ENCODE peak calls at places on chromosomes 4 and X, in four cellular contexts. X, P, R and E are unnamed samples.

GRCh38 chr4:87092389-87093141 is 127.9 kb downstream of the KLHL8 start:
- DNase-seq in X (no peak), P (no peak), R (peak), E (no peak)

GRCh38 chrX:38206036-38206435 is 14.6 kb downstream of the SRPX start:
- DNase-seq in X (no peak), P (no peak), R (peak), E (no peak)

GRCh38 chr4:67725132-67725531 is 24.2 kb upstream of the UBA6 start:
- DNase-seq in X (no peak), P (no peak), R (peak), E (no peak)

GRCh38 chrX:10841579-10841978 is 221.2 kb upstream of the MID1 start:
- DNase-seq in X (no peak), P (no peak), R (no peak), E (no peak)

GRCh38 chrX:65783746-65784145 is 116.3 kb downstream of the MSN start:
- DNase-seq in X (no peak), P (no peak), R (no peak), E (no peak)

GRCh38 chrX:150094375-150094774 is 156.1 kb upstream of the EOLA2 start:
- DNase-seq in X (no peak), P (no peak), R (no peak), E (no peak)

GRCh38 chr4:184000457-184001395 is 95.6 kb downstream of the STOX2 start:
- DNase-seq in X (no peak), P (no peak), R (no peak), E (no peak)

GRCh38 chr4:152266831-152267480 is 268.9 kb downstream of the FBXW7 start:
- DNase-seq in X (no peak), P (no peak), R (no peak), E (no peak)

GRCh38 chrX:57453901-57454300 is 137.9 kb upstream of the ZXDB start:
- DNase-seq in X (no peak), P (no peak), R (no peak), E (no peak)

GRCh38 chrX:123086768-123087167 is 97.3 kb upstream of the GRIA3 start:
- DNase-seq in X (no peak), P (no peak), R (no peak), E (no peak)

GRCh38 chr4:185792384-185793146 is 19.4 kb downstream of the SORBS2 start:
- DNase-seq in X (no peak), P (no peak), R (peak), E (no peak)

GRCh38 chrX:71236858-71237257 is 13.8 kb downstream of the GJB1 start:
- DNase-seq in X (no peak), P (no peak), R (no peak), E (no peak)

GRCh38 chrX:49876750-49877149 is 2.5 kb upstream of the USP27X start:
- DNase-seq in X (no peak), P (no peak), R (peak), E (no peak)

GRCh38 chrX:154374361-154375155 is at the start of gene FLNA:
- DNase-seq in X (no peak), P (no peak), R (peak), E (peak)

GRCh38 chrX:138756234-138756633 is 44.7 kb upstream of the FGF13 start:
- DNase-seq in X (no peak), P (no peak), R (peak), E (no peak)

GRCh38 chrX:110066488-110067225 is 63.7 kb downstream of the TMEM164 start:
- DNase-seq in X (no peak), P (no peak), R (no peak), E (no peak)

GRCh38 chr4:131091896-131092295 is 1995.9 kb downstream of the C4orf33 start:
- DNase-seq in X (no peak), P (no peak), R (peak), E (no peak)

GRCh38 chr4:41611881-41612871 is 74.2 kb downstream of the LIMCH1 start:
- DNase-seq in X (no peak), P (no peak), R (peak), E (no peak)

GRCh38 chr4:170667814-170668213 is 578.1 kb upstream of the AADAT start:
- DNase-seq in X (no peak), P (no peak), R (no peak), E (no peak)

GRCh38 chr4:102620697-102621497 is 119.7 kb downstream of the NFKB1 start:
- DNase-seq in X (no peak), P (no peak), R (peak), E (no peak)

GRCh38 chr4:29900336-29900735 is 819.8 kb upstream of the PCDH7 start:
- DNase-seq in X (no peak), P (no peak), R (no peak), E (no peak)

GRCh38 chr4:168200685-168201084 is 108.3 kb downstream of the ANXA10 start:
- DNase-seq in X (no peak), P (no peak), R (peak), E (no peak)

GRCh38 chr4:159487284-159487747 is 384.4 kb downstream of the RAPGEF2 start:
- DNase-seq in X (no peak), P (no peak), R (peak), E (no peak)

GRCh38 chrX:49071877-49072711 is 1.7 kb downstream of the PRAF2 start:
- DNase-seq in X (no peak), P (no peak), R (peak), E (no peak)

GRCh38 chrX:139973290-139973689 is 8.0 kb upstream of the CXorf66 start:
- DNase-seq in X (no peak), P (no peak), R (no peak), E (no peak)

GRCh38 chr4:75025432-75025831 is 92.5 kb downstream of the PARM1 start:
- DNase-seq in X (no peak), P (no peak), R (no peak), E (no peak)

GRCh38 chr4:185774815-185775684 is 36.9 kb downstream of the SORBS2 start:
- DNase-seq in X (no peak), P (no peak), R (peak), E (no peak)

GRCh38 chr4:119939066-119939995 is 127.3 kb downstream of the MAD2L1 start:
- DNase-seq in X (no peak), P (no peak), R (peak), E (no peak)

GRCh38 chrX:20571611-20572010 is 304.9 kb upstream of the RPS6KA3 start:
- DNase-seq in X (no peak), P (no peak), R (peak), E (no peak)

GRCh38 chr4:40283968-40284367 is 51.2 kb upstream of the CHRNA9 start:
- DNase-seq in X (no peak), P (peak), R (peak), E (no peak)

GRCh38 chr4:33381806-33382205 is 2661.6 kb downstream of the PCDH7 start:
- DNase-seq in X (no peak), P (no peak), R (no peak), E (no peak)

GRCh38 chr4:83561381-83561780 is 25.5 kb downstream of the GPAT3 start:
- DNase-seq in X (no peak), P (no peak), R (peak), E (no peak)

GRCh38 chr4:123198706-123199105 is 197.9 kb upstream of the SPRY1 start:
- DNase-seq in X (no peak), P (no peak), R (peak), E (no peak)

GRCh38 chr4:159384619-159385018 is 281.7 kb downstream of the RAPGEF2 start:
- DNase-seq in X (no peak), P (no peak), R (no peak), E (no peak)

GRCh38 chrX:37627602-37628001 is 56.1 kb downstream of the LANCL3 start:
- DNase-seq in X (no peak), P (no peak), R (no peak), E (no peak)

GRCh38 chrX:44974462-44974861 is 101.5 kb downstream of the KDM6A start:
- DNase-seq in X (no peak), P (no peak), R (peak), E (no peak)

GRCh38 chr4:165060938-165061337 is 7.3 kb downstream of the TRIM75 start:
- DNase-seq in X (no peak), P (no peak), R (no peak), E (no peak)
- TF ChIP-seq CTCF in X (no peak), P (no peak), R (no peak), E (no peak)

GRCh38 chr4:16897351-16897750 is 1.1 kb downstream of the LDB2 start:
- DNase-seq in X (no peak), P (no peak), R (peak), E (no peak)

GRCh38 chr4:16897991-16898827 is at the start of gene LDB2:
- DNase-seq in X (peak), P (no peak), R (peak), E (no peak)

GRCh38 chr4:16896871-16897270 is 1.6 kb downstream of the LDB2 start:
- DNase-seq in X (no peak), P (no peak), R (peak), E (no peak)

GRCh38 chr4:16894406-16894805 is 4.0 kb downstream of the LDB2 start:
- DNase-seq in X (no peak), P (no peak), R (peak), E (no peak)

DNA sequence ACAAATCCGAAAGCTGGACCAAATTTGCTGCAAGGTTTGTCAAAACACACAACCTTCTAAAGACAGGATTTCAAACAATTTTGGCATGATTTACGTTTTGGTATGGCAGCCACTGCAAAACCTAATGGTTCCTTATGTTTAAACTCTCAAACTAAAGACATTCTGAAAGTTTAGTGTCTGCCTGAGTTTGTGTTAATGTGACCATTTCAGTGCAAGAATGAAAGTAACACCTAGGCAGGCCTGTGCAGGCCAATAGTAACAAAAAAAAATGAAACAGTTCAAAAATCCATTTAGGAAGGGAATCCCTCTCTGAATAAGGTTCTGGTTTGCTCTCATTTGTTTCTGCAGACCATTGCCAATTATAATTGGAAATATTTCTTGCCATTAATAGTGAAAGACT is 1.9 kb upstream of the LDB2 start:
- DNase-seq in X (no peak), P (no peak), R (no peak), E (no peak)
- TF ChIP-seq CTCF in X (no peak), P (no peak), R (no peak), E (no peak)

DNA sequence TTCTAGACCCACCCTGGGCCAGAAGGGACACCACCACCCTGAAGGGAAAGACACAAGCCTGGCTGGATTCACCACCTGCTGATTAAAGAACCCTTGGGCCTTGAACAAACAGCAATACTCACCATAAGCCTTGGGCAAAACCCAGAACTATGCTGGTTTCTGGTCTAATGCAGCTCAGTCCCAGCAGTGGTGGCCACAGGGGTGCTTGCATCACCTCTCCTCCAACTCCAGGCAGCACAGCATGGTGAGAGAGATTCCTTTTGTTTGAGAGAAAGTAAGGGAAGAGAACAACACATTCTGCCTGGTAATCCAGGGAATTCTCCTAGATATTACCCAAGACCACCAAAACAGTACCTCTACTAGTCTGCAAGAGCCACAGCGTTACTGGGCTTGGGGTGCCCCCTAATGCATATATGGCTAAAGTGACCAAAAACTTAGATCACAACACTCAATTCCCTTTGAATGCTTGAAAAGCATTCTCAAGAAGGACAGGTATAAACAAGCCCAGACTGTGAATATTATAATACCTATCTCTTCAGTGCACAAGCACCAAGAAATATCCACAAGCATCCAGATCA is 25.7 kb downstream of the RNF128 start:
- DNase-seq in X (no peak), P (no peak), R (no peak), E (no peak)
- TF ChIP-seq CTCF in X (no peak), P (no peak), R (no peak), E (no peak)

GRCh38 chr4:153465145-153465544 is 1.0 kb upstream of the TMEM131L start:
- DNase-seq in X (no peak), P (no peak), R (no peak), E (no peak)

GRCh38 chr4:153466637-153467153 is 535 bp downstream of the TMEM131L start:
- DNase-seq in X (no peak), P (no peak), R (no peak), E (peak)

GRCh38 chr4:153465922-153466636 is at the start of gene TMEM131L:
- DNase-seq in X (peak), P (peak), R (peak), E (peak)

GRCh38 chr4:153464068-153464467 is 2.1 kb upstream of the TMEM131L start:
- DNase-seq in X (no peak), P (no peak), R (peak), E (no peak)

GRCh38 chr4:153465583-153465921 is 608 bp upstream of the TMEM131L start:
- DNase-seq in X (no peak), P (no peak), R (peak), E (peak)
- TF ChIP-seq CTCF in X (no peak), P (no peak), R (no peak), E (no peak)

GRCh38 chrX:2872937-2873336 is 44.2 kb downstream of the GYG2 start:
- DNase-seq in X (no peak), P (no peak), R (no peak), E (no peak)

GRCh38 chrX:2875136-2875481 is 46.4 kb downstream of the GYG2 start:
- DNase-seq in X (no peak), P (no peak), R (no peak), E (no peak)

GRCh38 chrX:2875798-2876399 is 47.2 kb downstream of the GYG2 start:
- DNase-seq in X (no peak), P (no peak), R (no peak), E (no peak)

GRCh38 chrX:2871817-2872216 is 43.1 kb downstream of the GYG2 start:
- DNase-seq in X (no peak), P (no peak), R (no peak), E (no peak)

DNA sequence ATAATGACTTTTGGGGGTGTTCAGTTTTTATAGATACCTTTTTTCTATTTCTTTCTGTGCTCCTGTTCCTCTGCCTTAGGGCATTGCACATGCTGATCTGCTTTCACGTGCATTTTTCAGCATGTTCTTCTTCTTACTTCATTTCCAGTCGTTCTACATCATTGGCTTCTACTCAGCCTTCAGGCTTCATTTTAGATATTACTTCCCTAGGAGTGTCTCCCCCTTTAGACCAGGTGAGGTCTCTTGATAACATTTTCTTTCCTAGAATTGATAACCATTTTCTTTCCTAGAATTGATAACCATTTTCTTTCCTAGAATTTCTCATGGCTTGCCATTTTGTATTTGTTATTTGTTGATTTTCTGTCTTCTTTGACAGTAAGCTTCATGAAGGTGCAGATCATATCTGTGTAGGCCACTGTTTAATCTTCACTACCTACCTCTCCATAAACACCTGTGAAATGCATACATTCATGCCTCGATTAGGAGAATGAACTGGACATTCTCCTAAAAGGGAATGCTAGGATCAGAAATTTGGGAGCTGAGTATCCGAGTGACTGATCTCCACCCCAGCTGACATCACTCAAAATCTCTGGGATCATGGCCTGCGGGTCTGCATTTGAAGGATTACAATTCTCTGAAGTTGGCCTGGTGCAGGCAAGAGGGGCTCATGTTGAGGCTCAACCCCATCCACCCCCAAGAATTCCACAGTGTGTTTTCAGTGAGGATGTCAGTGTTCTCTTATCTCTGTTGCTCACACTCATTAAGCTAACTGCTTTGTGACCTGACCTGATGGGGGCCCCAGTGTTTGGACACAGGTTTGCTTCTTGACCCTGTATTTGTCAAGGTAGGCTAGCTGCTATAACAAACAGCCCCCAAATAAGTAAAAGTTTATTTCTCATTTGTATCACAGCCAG is 45.7 kb downstream of the GYG2 start:
- DNase-seq in X (no peak), P (no peak), R (no peak), E (no peak)
- TF ChIP-seq CTCF in X (no peak), P (no peak), R (no peak), E (no peak)

DNA sequence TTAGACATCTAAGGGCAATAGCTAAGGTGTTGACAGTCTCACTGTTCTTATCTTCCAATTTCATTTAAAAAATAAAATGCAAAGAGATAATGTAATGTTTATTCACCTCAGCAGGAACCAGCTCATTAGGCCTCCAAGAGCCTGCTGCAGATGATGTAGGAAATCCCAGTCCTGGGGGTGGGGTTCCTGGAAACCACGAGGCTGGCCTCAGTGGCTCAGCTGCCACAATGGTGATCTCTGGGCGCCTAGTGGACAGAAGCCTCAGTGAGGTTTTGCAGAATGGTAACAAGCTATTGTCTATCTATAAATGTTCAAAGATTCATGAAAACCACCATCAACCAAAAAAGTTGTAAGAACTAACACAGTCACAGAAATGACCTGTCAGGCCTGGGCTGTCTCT is 77.3 kb downstream of the RPS3A start:
- DNase-seq in X (no peak), P (no peak), R (no peak), E (no peak)
- TF ChIP-seq CTCF in X (no peak), P (no peak), R (no peak), E (no peak)

DNA sequence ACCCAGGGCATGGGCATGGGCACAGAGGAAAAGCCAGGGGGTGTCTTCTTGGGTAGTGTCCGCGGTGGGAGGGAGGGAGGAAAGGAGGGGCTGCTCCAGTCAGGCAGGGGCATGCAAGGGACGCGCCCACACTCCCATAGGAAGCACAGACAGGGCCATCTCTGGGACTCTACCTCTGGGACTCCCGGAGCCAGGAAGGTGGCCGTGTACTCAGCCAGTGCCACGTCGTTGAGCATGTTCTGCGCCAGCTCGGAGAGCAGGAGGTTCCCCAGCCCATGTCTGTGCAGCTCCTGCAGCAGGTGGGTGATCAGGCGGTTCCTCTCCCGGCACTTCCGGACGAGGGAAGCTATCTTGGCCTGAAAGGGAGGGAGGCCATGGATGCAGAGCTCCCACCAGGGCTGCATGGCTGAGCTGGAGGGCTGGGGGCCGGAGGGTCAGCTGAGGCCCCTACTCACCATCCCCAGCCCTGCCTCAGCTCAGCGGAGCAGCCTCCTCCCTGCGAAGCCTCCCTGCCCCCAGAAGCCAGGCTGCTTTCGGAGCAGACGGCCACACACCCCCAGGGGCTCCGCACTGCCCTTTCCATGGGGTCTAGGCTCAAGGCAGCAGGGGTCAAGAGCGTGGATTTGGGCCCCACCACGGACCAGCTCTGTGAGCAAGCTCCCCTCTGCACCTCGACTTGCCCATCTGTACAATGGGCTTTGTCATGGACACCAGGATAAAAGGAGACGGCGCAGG is 44.6 kb downstream of the C4orf50 start:
- DNase-seq in X (no peak), P (no peak), R (no peak), E (no peak)
- TF ChIP-seq CTCF in X (no peak), P (no peak), R (no peak), E (no peak)